ENCODE peak calls at places on chromosome 13, in four cellular contexts. S is GM12878, G is A549, N is HepG2. M is an unnamed sample.

GRCh38 chr13:26629260-26629659 is 71.8 kb downstream of the WASF3 start:
- DNase-seq in S (no peak), G (no peak), N (peak), M (peak)

GRCh38 chr13:20938302-20938701 is 35.8 kb upstream of the XPO4 start:
- DNase-seq in S (no peak), G (no peak), N (peak), M (no peak)

GRCh38 chr13:67197704-67198103 is 32.4 kb downstream of the PCDH9 start:
- DNase-seq in S (no peak), G (no peak), N (no peak), M (no peak)

GRCh38 chr13:109879338-109879737 is 93.0 kb upstream of the IRS2 start:
- DNase-seq in S (no peak), G (no peak), N (no peak), M (no peak)

GRCh38 chr13:20525601-20526544 is at the start of gene CRYL1:
- DNase-seq in S (peak), G (peak), N (peak), M (peak)

GRCh38 chr13:47133024-47133445 is 236.2 kb upstream of the HTR2A start:
- DNase-seq in S (no peak), G (no peak), N (no peak), M (no peak)

GRCh38 chr13:27997904-27998522 is 9.5 kb upstream of the URAD start:
- DNase-seq in S (no peak), G (peak), N (peak), M (peak)

GRCh38 chr13:80921971-80922370 is 581.0 kb upstream of the SPRY2 start:
- DNase-seq in S (no peak), G (no peak), N (no peak), M (no peak)

GRCh38 chr13:80105350-80105749 is 235.6 kb downstream of the SPRY2 start:
- DNase-seq in S (no peak), G (no peak), N (no peak), M (no peak)

GRCh38 chr13:110713981-110714797 is 689 bp downstream of the ING1 start:
- DNase-seq in S (no peak), G (no peak), N (peak), M (no peak)

GRCh38 chr13:108033800-108034707 is 181.3 kb downstream of the LIG4 start:
- DNase-seq in S (no peak), G (no peak), N (peak), M (no peak)

GRCh38 chr13:111572956-111573355 is 252.5 kb downstream of the TEX29 start:
- DNase-seq in S (no peak), G (no peak), N (no peak), M (no peak)

GRCh38 chr13:96426160-96426559 is 336.3 kb downstream of the HS6ST3 start:
- DNase-seq in S (no peak), G (no peak), N (no peak), M (no peak)

GRCh38 chr13:60933638-60934037 is 482.0 kb downstream of the PCDH20 start:
- DNase-seq in S (no peak), G (no peak), N (no peak), M (no peak)

GRCh38 chr13:98279473-98280175 is 102.6 kb upstream of the RNF113B start:
- DNase-seq in S (peak), G (no peak), N (no peak), M (no peak)

GRCh38 chr13:50179977-50180376 is 164.7 kb downstream of the KCNRG start:
- DNase-seq in S (no peak), G (no peak), N (no peak), M (no peak)

GRCh38 chr13:29805994-29806748 is 44.2 kb downstream of the UBL3 start:
- DNase-seq in S (no peak), G (no peak), N (no peak), M (no peak)

GRCh38 chr13:24270639-24271131 is 38.7 kb upstream of the C1QTNF9 start:
- DNase-seq in S (peak), G (no peak), N (peak), M (no peak)

GRCh38 chr13:87355451-87355850 is 315.7 kb upstream of the SLITRK5 start:
- DNase-seq in S (no peak), G (no peak), N (no peak), M (no peak)

GRCh38 chr13:61095885-61096284 is 319.8 kb downstream of the PCDH20 start:
- DNase-seq in S (no peak), G (no peak), N (no peak), M (no peak)

GRCh38 chr13:44298314-44298713 is 75.3 kb upstream of the SERP2 start:
- DNase-seq in S (no peak), G (no peak), N (no peak), M (no peak)

GRCh38 chr13:29958476-29958875 is 108.1 kb upstream of the UBL3 start:
- DNase-seq in S (no peak), G (no peak), N (no peak), M (no peak)

GRCh38 chr13:48574036-48574796 is 41.3 kb upstream of the RCBTB2 start:
- DNase-seq in S (no peak), G (no peak), N (no peak), M (no peak)

GRCh38 chr13:28978574-28978973 is 158.4 kb downstream of the MTUS2 start:
- DNase-seq in S (no peak), G (no peak), N (no peak), M (no peak)

GRCh38 chr13:39051157-39051556 is 12.9 kb downstream of the NHLRC3 start:
- DNase-seq in S (no peak), G (no peak), N (peak), M (no peak)

GRCh38 chr13:107457686-107458085 is 757.6 kb downstream of the LIG4 start:
- DNase-seq in S (no peak), G (no peak), N (no peak), M (no peak)

GRCh38 chr13:112245959-112246358 is 130.2 kb upstream of the SPACA7 start:
- DNase-seq in S (no peak), G (no peak), N (no peak), M (no peak)

GRCh38 chr13:31001647-31002046 is 69.2 kb downstream of the TEX26 start:
- DNase-seq in S (no peak), G (no peak), N (peak), M (no peak)

GRCh38 chr13:52879950-52880650 is 31.7 kb upstream of the PCDH8 start:
- DNase-seq in S (no peak), G (no peak), N (no peak), M (no peak)

GRCh38 chr13:76882431-76882830 is 3.8 kb downstream of the KCTD12 start:
- DNase-seq in S (no peak), G (no peak), N (no peak), M (no peak)

GRCh38 chr13:70964124-70964523 is 855.9 kb upstream of the KLHL1 start:
- DNase-seq in S (no peak), G (no peak), N (peak), M (no peak)

GRCh38 chr13:50531917-50532899 is 311.3 kb downstream of the DLEU7 start:
- DNase-seq in S (no peak), G (no peak), N (no peak), M (no peak)

GRCh38 chr13:98274921-98275487 is 97.9 kb upstream of the RNF113B start:
- DNase-seq in S (no peak), G (no peak), N (no peak), M (no peak)

GRCh38 chr13:97448503-97449251 is 14.7 kb downstream of the RAP2A start:
- DNase-seq in S (peak), G (no peak), N (no peak), M (no peak)

GRCh38 chr13:110726726-110727125 is 13.2 kb downstream of the ING1 start:
- DNase-seq in S (no peak), G (no peak), N (no peak), M (no peak)

GRCh38 chr13:77478645-77478997 is 56.9 kb upstream of the SCEL start:
- DNase-seq in S (no peak), G (no peak), N (no peak), M (no peak)

GRCh38 chr13:25652764-25653163 is 281.0 kb downstream of the ATP8A2 start:
- DNase-seq in S (no peak), G (no peak), N (no peak), M (no peak)

GRCh38 chr13:77265336-77265735 is 61.6 kb downstream of the MYCBP2 start:
- DNase-seq in S (no peak), G (no peak), N (no peak), M (no peak)

GRCh38 chr13:110676511-110677204 is 29.3 kb downstream of the CARS2 start:
- DNase-seq in S (peak), G (no peak), N (no peak), M (no peak)

GRCh38 chr13:43016226-43016625 is 7.2 kb upstream of the DNAJC15 start:
- DNase-seq in S (no peak), G (no peak), N (no peak), M (no peak)
- TF ChIP-seq POLR2AphosphoS2 in S (no peak), G (no peak), N (no peak), M (no peak)

DNA sequence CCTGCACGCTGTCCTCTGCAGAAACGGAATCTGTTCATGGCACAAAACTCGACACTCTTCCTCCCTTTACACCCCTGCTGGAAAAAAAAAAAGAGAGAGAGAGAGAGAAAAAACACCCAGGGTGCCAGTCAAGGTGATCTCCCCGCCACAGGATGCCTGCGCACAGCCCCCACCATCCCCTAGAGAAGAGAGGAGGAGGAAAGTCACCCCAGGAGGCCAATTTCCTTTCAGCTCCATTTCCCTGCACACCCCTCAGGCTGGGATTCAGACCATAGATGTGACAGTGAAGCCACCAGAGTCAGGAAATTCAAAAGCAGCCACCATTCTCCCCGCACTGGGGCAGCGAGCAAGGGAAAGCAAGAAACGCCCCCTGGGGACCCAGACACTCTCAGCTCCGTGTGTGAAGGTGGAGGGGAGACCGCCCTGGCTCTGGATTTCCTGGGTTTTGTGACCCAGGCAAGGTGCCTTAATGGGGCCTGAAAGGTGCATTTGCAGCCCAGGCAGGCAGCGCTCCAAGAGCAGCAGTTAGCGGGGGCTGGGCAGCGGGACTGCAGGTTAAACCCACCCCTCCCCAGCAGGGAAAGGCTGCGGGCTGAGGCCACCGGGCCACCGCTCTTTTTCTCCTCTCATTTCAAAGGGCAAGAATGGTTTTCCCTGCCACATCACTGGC is 84.0 kb upstream of the TM9SF2 start:
- DNase-seq in S (no peak), G (no peak), N (no peak), M (no peak)
- TF ChIP-seq POLR2AphosphoS2 in S (no peak), G (no peak), N (no peak), M (no peak)

DNA sequence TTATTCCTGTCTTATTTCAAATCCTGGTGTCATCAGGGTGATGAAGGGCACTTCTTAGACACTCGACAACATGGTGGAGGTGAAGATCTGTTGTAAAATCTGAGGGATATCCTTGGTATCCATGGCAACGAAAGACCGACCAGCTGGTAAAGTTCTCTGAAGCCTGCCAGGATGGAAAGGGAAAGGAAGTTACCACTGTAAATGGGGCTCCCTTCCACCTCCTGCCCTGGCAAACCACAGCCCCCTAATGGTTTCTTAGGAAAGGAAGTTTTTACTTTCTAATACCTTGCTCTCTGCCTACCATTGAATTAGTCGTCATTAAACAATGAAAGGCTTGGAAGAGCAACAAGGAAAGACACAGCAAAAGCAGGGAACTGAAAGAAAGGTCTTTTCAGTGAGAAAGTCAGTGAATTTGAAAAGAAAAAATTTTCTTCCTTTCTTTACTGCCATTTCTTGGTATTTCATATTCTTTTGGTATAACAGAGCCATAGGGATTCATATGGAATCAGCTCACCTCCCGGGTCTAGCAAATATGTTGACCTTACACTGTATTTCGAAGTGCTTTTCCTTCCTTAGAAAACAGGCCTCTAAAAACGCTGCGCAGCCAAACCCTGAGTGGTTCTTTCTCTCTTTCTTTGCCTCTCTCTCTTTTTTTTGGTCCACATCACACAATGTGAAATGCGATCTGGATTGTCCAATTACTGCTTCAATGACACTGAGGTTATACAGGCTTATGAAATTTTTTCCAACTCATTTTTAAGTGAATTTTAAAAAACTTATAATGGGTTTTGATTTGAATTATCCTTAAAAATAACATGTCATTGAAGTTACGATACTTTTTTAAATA is 111.0 kb downstream of the RGCC start:
- DNase-seq in S (no peak), G (no peak), N (no peak), M (no peak)
- TF ChIP-seq POLR2AphosphoS2 in S (no peak), G (no peak), N (no peak), M (no peak)

GRCh38 chr13:40096357-40096911 is 441.0 kb downstream of the COG6 start:
- DNase-seq in S (no peak), G (no peak), N (no peak), M (no peak)
- TF ChIP-seq POLR2AphosphoS2 in S (no peak), G (no peak), N (no peak), M (no peak)

DNA sequence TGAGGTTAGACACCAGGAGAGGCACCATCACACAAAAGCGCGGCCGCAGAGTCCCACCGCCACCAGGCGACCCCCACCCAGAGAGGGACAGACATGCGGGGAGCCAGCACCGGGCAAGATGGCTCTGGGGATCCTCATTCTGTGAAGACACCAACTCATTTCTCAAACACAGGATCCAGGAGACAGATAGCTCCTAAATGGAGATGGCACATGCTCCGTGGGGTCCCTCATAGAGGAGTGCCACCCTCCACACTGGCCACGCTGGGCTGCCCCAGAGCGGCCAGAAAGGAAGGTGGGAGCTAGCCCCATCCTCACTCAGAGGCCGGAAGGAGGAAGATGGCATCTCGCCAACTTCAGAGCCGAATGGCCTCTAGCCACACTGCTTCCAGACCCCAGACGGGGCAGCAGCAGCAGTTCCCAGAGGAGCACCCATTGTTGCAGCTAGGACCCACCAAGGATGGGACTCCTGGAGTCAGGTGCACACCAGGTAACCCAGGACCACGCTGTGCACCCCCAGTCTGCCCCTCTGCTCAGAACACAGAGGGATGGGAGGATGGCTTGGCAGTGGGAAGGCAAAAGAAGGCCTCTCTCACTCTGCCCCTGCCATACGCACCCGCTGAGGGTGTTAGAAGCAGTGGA is 78.6 kb downstream of the ZIC5 start:
- DNase-seq in S (no peak), G (no peak), N (no peak), M (no peak)
- TF ChIP-seq POLR2AphosphoS2 in S (no peak), G (no peak), N (no peak), M (no peak)